ENCODE peak calls at places on chromosomes 5 and 9, in seven cellular contexts. Y, V, C, X, F, Q and W are unnamed samples.

GRCh38 chr5:132466453-132467291 is 23.9 kb downstream of the IRF1 start:
- DNase-seq in Y (no peak), V (peak; percentile 66), C (peak; percentile 93), X (no peak), F (no peak), Q (no peak), W (peak; percentile 88)

GRCh38 chr5:95812100-95812472 is 10.4 kb downstream of the GLRX start:
- DNase-seq in Y (no peak), V (peak; percentile 13), C (no peak), X (no peak), F (no peak), Q (no peak), W (no peak)

GRCh38 chr5:179371681-179372675 is 26.7 kb upstream of the ADAMTS2 start:
- DNase-seq in Y (no peak), V (no peak), C (no peak), X (no peak), F (no peak), Q (no peak), W (no peak)

GRCh38 chr9:12368569-12368968 is 324.6 kb upstream of the TYRP1 start:
- DNase-seq in Y (no peak), V (no peak), C (no peak), X (no peak), F (no peak), Q (no peak), W (no peak)

GRCh38 chr5:174307656-174308271 is 262.3 kb downstream of the NSG2 start:
- DNase-seq in Y (no peak), V (no peak), C (no peak), X (no peak), F (no peak), Q (no peak), W (no peak)

GRCh38 chr5:14208071-14209021 is 65.2 kb downstream of the TRIO start:
- DNase-seq in Y (peak; percentile 55), V (no peak), C (no peak), X (no peak), F (no peak), Q (no peak), W (peak; percentile 51)

GRCh38 chr5:124828731-124829130 is 82.3 kb upstream of the ZNF608 start:
- DNase-seq in Y (no peak), V (no peak), C (no peak), X (no peak), F (no peak), Q (no peak), W (no peak)

GRCh38 chr5:143130891-143131290 is 272.6 kb downstream of the NR3C1 start:
- DNase-seq in Y (no peak), V (no peak), C (no peak), X (no peak), F (no peak), Q (no peak), W (no peak)

GRCh38 chr9:108835831-108836230 is 20.0 kb downstream of the ACTL7B start:
- DNase-seq in Y (no peak), V (no peak), C (no peak), X (no peak), F (no peak), Q (no peak), W (no peak)

GRCh38 chr5:1542755-1543154 is 19.0 kb upstream of the LPCAT1 start:
- DNase-seq in Y (peak; percentile 55), V (no peak), C (no peak), X (no peak), F (no peak), Q (no peak), W (no peak)

GRCh38 chr5:33091571-33092363 is 349.0 kb upstream of the TARS1 start:
- DNase-seq in Y (no peak), V (no peak), C (no peak), X (no peak), F (no peak), Q (no peak), W (no peak)

GRCh38 chr5:160039810-160040470 is 31.0 kb downstream of the TTC1 start:
- DNase-seq in Y (no peak), V (no peak), C (no peak), X (no peak), F (no peak), Q (no peak), W (no peak)

GRCh38 chr9:2209400-2209799 is 194.3 kb downstream of the SMARCA2 start:
- DNase-seq in Y (no peak), V (no peak), C (no peak), X (no peak), F (no peak), Q (peak; percentile 7), W (peak; percentile 9)

GRCh38 chr9:127535834-127536233 is 76.2 kb upstream of the STXBP1 start:
- DNase-seq in Y (no peak), V (no peak), C (no peak), X (no peak), F (no peak), Q (no peak), W (no peak)

GRCh38 chr5:157971466-157972324 is 112.8 kb upstream of the CLINT1 start:
- DNase-seq in Y (no peak), V (no peak), C (no peak), X (no peak), F (no peak), Q (no peak), W (no peak)

GRCh38 chr5:170534177-170534576 is 30.4 kb downstream of the KCNIP1 start:
- DNase-seq in Y (no peak), V (no peak), C (no peak), X (no peak), F (no peak), Q (no peak), W (peak; percentile 8)

GRCh38 chr5:122492675-122493074 is 180.6 kb downstream of the SNCAIP start:
- DNase-seq in Y (peak; percentile 14), V (no peak), C (no peak), X (no peak), F (no peak), Q (no peak), W (peak; percentile 55)

GRCh38 chr9:22440841-22441240 is 5.8 kb upstream of the DMRTA1 start:
- DNase-seq in Y (no peak), V (no peak), C (no peak), X (no peak), F (no peak), Q (no peak), W (no peak)

GRCh38 chr5:170092702-170093101 is 13.0 kb upstream of the FOXI1 start:
- DNase-seq in Y (no peak), V (no peak), C (no peak), X (no peak), F (no peak), Q (no peak), W (no peak)

GRCh38 chr5:137696481-137696880 is 39.4 kb downstream of the KLHL3 start:
- DNase-seq in Y (no peak), V (no peak), C (peak; percentile 51), X (no peak), F (no peak), Q (no peak), W (no peak)